ENCODE peak calls at places on chromosomes 12 and 14, in four cellular contexts. S is colonic mucosa, D is GM12865, A is OCI-LY7. J is an unnamed sample.

GRCh38 chr14:69055125-69055524 is 76.0 kb upstream of the ACTN1 start:
- DNase-seq in D (no peak), A (no peak), S (no peak), J (peak; percentile 99)

GRCh38 chr14:58430156-58430555 is 2.6 kb downstream of the KIAA0586 start:
- DNase-seq in A (peak; percentile 10), D (peak; percentile 21), S (no peak), J (peak; percentile 70)

GRCh38 chr14:83873626-83874025 is 1656.3 kb upstream of the FLRT2 start:
- DNase-seq in S (no peak), A (no peak), D (no peak), J (no peak)

GRCh38 chr12:64036414-64036813 is 185.7 kb downstream of the KICS2 start:
- DNase-seq in A (no peak), D (no peak), S (no peak), J (no peak)

GRCh38 chr12:81206425-81206824 is 128.5 kb downstream of the ACSS3 start:
- DNase-seq in A (no peak), D (no peak), S (no peak), J (no peak)

GRCh38 chr12:132559652-132560420 is 50.5 kb downstream of the LRCOL1 start:
- DNase-seq in D (peak; percentile 64), A (peak; percentile 75), S (peak; percentile 45), J (peak; percentile 11)

GRCh38 chr12:112236386-112236785 is 111.0 kb downstream of the TRAFD1 start:
- DNase-seq in A (no peak), D (no peak), S (no peak), J (peak; percentile 3)

GRCh38 chr12:55930771-55931316 is at the start of gene DGKA:
- DNase-seq in S (peak; percentile 77), D (peak; percentile 73), A (peak; percentile 83), J (peak; percentile 91)

GRCh38 chr14:41374092-41374491 is 232.6 kb upstream of the LRFN5 start:
- DNase-seq in S (no peak), D (no peak), A (no peak), J (no peak)

GRCh38 chr12:125092872-125093680 is 27.8 kb downstream of the AACS start:
- DNase-seq in A (no peak), D (no peak), S (peak; percentile 77), J (peak; percentile 69)

GRCh38 chr14:49553106-49553505 is 33.1 kb downstream of the RPS29 start:
- DNase-seq in D (no peak), S (no peak), A (no peak), J (no peak)

GRCh38 chr12:27509032-27509431 is 15.0 kb upstream of the PPFIBP1 start:
- DNase-seq in D (no peak), S (no peak), A (no peak), J (peak; percentile 51)

GRCh38 chr12:47105914-47106674 is 26.3 kb upstream of the AMIGO2 start:
- DNase-seq in D (no peak), S (peak; percentile 52), A (no peak), J (no peak)

GRCh38 chr14:61076531-61076930 is 95.5 kb downstream of the SLC38A6 start:
- DNase-seq in D (no peak), A (peak; percentile 28), S (no peak), J (peak; percentile 77)

GRCh38 chr14:97164014-97164413 is 366.8 kb downstream of the VRK1 start:
- DNase-seq in D (no peak), A (no peak), S (no peak), J (peak; percentile 1)
- TF ChIP-seq CTCF in D (no peak), A (no peak), S (no peak), J (no peak)

GRCh38 chr14:106037380-106037779 is 511.0 kb downstream of the TMEM121 start:
- DNase-seq in S (no peak), A (no peak), D (no peak), J (no peak)
- H3K4me3 ChIP-seq in S (no peak overlapping the region), A (no peak overlapping the region), D (no peak overlapping the region), J (no peak overlapping the region)

GRCh38 chr12:23949212-23950010 is at the start of gene SOX5:
- DNase-seq in D (no peak), A (no peak), S (no peak), J (peak; percentile 75)
- TF ChIP-seq CTCF in D (no peak), A (no peak), S (no peak), J (no peak)

GRCh38 chr12:104490850-104491249 is 34.1 kb downstream of the CHST11 start:
- DNase-seq in D (no peak), A (peak; percentile 71), S (no peak), J (no peak)
- H3K4me3 ChIP-seq in D (no peak overlapping the region), A (no peak overlapping the region), S (no peak overlapping the region), J (no peak overlapping the region)

GRCh38 chr14:54920052-54920451 is 17.4 kb upstream of the GCH1 start:
- DNase-seq in D (no peak), A (no peak), S (no peak), J (no peak)

GRCh38 chr14:54919330-54919729 is 16.7 kb upstream of the GCH1 start:
- DNase-seq in D (no peak), A (no peak), S (no peak), J (no peak)

GRCh38 chr14:54918427-54918826 is 15.8 kb upstream of the GCH1 start:
- DNase-seq in D (no peak), S (no peak), A (no peak), J (no peak)

GRCh38 chr14:54916061-54916460 is 13.4 kb upstream of the GCH1 start:
- DNase-seq in D (no peak), A (no peak), S (no peak), J (no peak)
- TF ChIP-seq CTCF in D (no peak), A (no peak), S (no peak), J (no peak)

DNA sequence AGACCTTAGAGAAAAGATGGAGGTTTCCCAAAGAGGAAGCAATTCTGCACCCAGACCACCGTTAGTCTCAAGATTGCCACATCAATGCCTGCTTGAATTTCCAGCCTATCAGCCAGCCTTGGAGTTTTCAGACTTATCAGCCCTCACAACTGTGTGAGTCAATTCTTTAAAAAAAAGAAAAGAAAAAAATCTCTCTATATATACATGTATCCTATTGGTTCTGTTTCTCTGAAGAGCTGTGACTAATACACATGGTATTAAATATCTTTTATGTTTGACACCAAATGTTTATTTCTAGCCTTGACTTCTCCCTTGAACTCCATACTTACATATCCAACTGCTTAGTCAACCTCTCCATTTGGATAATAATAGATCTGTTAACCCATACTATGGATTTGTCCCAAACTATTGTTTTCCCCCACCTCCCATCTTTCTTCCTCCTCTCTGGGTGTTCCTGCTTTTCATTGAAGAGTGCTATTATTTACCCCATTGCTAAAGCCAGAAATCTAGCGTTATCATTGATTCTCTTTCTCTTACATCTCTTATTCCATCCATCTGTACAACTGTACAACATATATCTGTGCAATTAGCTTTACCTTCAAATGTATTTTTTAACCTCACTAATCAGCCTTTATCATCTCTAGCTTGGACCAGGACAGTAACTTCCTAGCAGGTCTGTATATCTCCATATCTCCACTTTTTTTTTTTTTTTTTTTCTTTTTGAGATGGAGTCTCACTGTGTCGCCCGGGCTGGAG is 22.7 kb upstream of the EID3 start:
- DNase-seq in S (no peak), A (no peak), D (no peak), J (peak; percentile 94)
- H3K4me3 ChIP-seq in S (no peak overlapping the region), A (no peak overlapping the region), D (no peak overlapping the region), J (peak overlapping the region; percentile 6)

J was measured in fibroblast of mammary gland.